ENCODE peak calls at places on chromosomes 13 and 19, in eight cellular contexts. G, B, L, R, T, U, D and M are unnamed samples.

GRCh38 chr19:55158848-55159793 is 1.6 kb upstream of the TNNI3 start:
- DNase-seq in G (no peak), B (no peak), L (peak), R (peak), T (no peak), U (peak), D (no peak), M (peak)

GRCh38 chr13:45015300-45015699 is 26.0 kb downstream of the GPALPP1 start:
- DNase-seq in G (no peak), B (no peak), L (no peak), R (no peak), T (no peak), U (peak), D (no peak), M (no peak)

GRCh38 chr19:1618157-1619093 is 13.2 kb upstream of the UQCR11 start:
- DNase-seq in G (no peak), B (no peak), L (peak), R (peak), T (no peak), U (peak), D (peak), M (peak)

GRCh38 chr19:31955061-31955460 is 390.3 kb upstream of the ZNF507 start:
- DNase-seq in G (no peak), B (no peak), L (no peak), R (no peak), T (no peak), U (no peak), D (no peak), M (peak)

GRCh38 chr19:49423985-49424303 is 703 bp upstream of the PTH2 start:
- DNase-seq in G (peak), B (no peak), L (no peak), R (no peak), T (no peak), U (no peak), D (no peak), M (no peak)

GRCh38 chr19:35509018-35509652 is 4.3 kb downstream of the DMKN start:
- DNase-seq in G (peak), B (no peak), L (peak), R (no peak), T (no peak), U (no peak), D (peak), M (peak)

GRCh38 chr13:29569253-29570057 is 26.0 kb downstream of the SLC7A1 start:
- DNase-seq in G (no peak), B (no peak), L (no peak), R (no peak), T (no peak), U (no peak), D (no peak), M (no peak)

GRCh38 chr19:34555447-34555846 is 73.9 kb downstream of the WTIP start:
- DNase-seq in G (no peak), B (no peak), L (peak), R (peak), T (no peak), U (peak), D (no peak), M (peak)

GRCh38 chr13:99956473-99957349 is 14.9 kb downstream of the ZIC5 start:
- DNase-seq in G (no peak), B (no peak), L (peak), R (no peak), T (no peak), U (no peak), D (peak), M (peak)

GRCh38 chr13:113400621-113401451 is 36.9 kb upstream of the GRTP1 start:
- DNase-seq in G (no peak), B (no peak), L (peak), R (no peak), T (no peak), U (no peak), D (no peak), M (no peak)

GRCh38 chr13:97499181-97499580 is 65.2 kb downstream of the RAP2A start:
- DNase-seq in G (no peak), B (no peak), L (no peak), R (no peak), T (no peak), U (no peak), D (no peak), M (no peak)